ENCODE peak calls at places on chromosomes 12 and 14, in ten cellular contexts. B, Q, X, L, V, H, W, Y, O and A are unnamed samples.
A peak's percentile ranks its signal among the peaks of the same experiment; 100 is the strongest.

GRCh38 chr14:69183735-69184134 is 7.6 kb upstream of the EXD2 start:
- DNase-seq in B (no peak), Q (no peak), X (no peak), L (peak; percentile 37), V (peak; percentile 3), H (no peak), W (no peak), Y (no peak), O (no peak), A (no peak)

GRCh38 chr12:55957106-55957859 is 8.6 kb downstream of the PMEL start:
- DNase-seq in B (no peak), Q (no peak), X (no peak), L (no peak), V (no peak), H (no peak), W (no peak), Y (peak; percentile 34), O (no peak), A (no peak)

GRCh38 chr12:57127101-57127709 is 1.1 kb upstream of the LRP1 start:
- DNase-seq in B (peak; percentile 74), Q (peak; percentile 88), X (no peak), L (peak; percentile 60), V (no peak), H (peak; percentile 39), W (peak; percentile 42), Y (peak; percentile 62), O (peak; percentile 23), A (peak; percentile 88)

GRCh38 chr12:121804417-121805111 is 755 bp downstream of the SETD1B start:
- DNase-seq in B (no peak), Q (peak; percentile 61), X (no peak), L (peak; percentile 57), V (peak; percentile 32), H (peak; percentile 58), W (peak; percentile 77), Y (peak; percentile 22), O (no peak), A (peak; percentile 77)

GRCh38 chr12:27462151-27462694 is 15.7 kb downstream of the SMCO2 start:
- DNase-seq in B (no peak), Q (no peak), X (no peak), L (no peak), V (peak; percentile 92), H (no peak), W (no peak), Y (peak; percentile 73), O (no peak), A (no peak)

GRCh38 chr12:132281021-132281420 is 48.4 kb downstream of the GALNT9 start:
- DNase-seq in B (peak; percentile 5), Q (no peak), X (no peak), L (no peak), V (no peak), H (no peak), W (no peak), Y (no peak), O (no peak), A (no peak)

GRCh38 chr12:20248646-20249045 is 119.7 kb upstream of the PDE3A start:
- DNase-seq in B (no peak), Q (no peak), X (no peak), L (no peak), V (no peak), H (no peak), W (no peak), Y (no peak), O (no peak), A (no peak)

GRCh38 chr12:1350055-1350933 is 244.1 kb downstream of the FBXL14 start:
- DNase-seq in B (no peak), Q (no peak), X (no peak), L (peak; percentile 79), V (peak; percentile 34), H (no peak), W (no peak), Y (peak; percentile 88), O (no peak), A (no peak)

GRCh38 chr14:58287607-58288042 is 10.7 kb upstream of the ARID4A start:
- DNase-seq in B (no peak), Q (no peak), X (no peak), L (no peak), V (no peak), H (no peak), W (no peak), Y (no peak), O (no peak), A (no peak)

GRCh38 chr14:74048291-74048690 is 29.1 kb downstream of the BBOF1 start:
- DNase-seq in B (no peak), Q (no peak), X (no peak), L (no peak), V (no peak), H (no peak), W (no peak), Y (peak; percentile 78), O (no peak), A (no peak)

GRCh38 chr12:66268562-66268961 is 33.7 kb upstream of the HELB start:
- DNase-seq in B (no peak), Q (no peak), X (no peak), L (no peak), V (peak; percentile 12), H (no peak), W (no peak), Y (no peak), O (no peak), A (no peak)

GRCh38 chr14:96945721-96946120 is 148.5 kb downstream of the VRK1 start:
- DNase-seq in B (no peak), Q (no peak), X (no peak), L (no peak), V (no peak), H (no peak), W (no peak), Y (no peak), O (no peak), A (no peak)

GRCh38 chr14:89813485-89814080 is 140.9 kb downstream of the EFCAB11 start:
- DNase-seq in B (no peak), Q (peak; percentile 66), X (no peak), L (peak; percentile 79), V (peak; percentile 65), H (no peak), W (no peak), Y (no peak), O (no peak), A (no peak)

GRCh38 chr12:103169-103981 is 36.8 kb downstream of the IQSEC3 start:
- DNase-seq in B (no peak), Q (no peak), X (no peak), L (no peak), V (no peak), H (no peak), W (no peak), Y (no peak), O (no peak), A (peak; percentile 38)

GRCh38 chr14:92482621-92483319 is 30.8 kb upstream of the RIN3 start:
- DNase-seq in B (no peak), Q (no peak), X (no peak), L (no peak), V (no peak), H (no peak), W (no peak), Y (no peak), O (no peak), A (no peak)

DNA sequence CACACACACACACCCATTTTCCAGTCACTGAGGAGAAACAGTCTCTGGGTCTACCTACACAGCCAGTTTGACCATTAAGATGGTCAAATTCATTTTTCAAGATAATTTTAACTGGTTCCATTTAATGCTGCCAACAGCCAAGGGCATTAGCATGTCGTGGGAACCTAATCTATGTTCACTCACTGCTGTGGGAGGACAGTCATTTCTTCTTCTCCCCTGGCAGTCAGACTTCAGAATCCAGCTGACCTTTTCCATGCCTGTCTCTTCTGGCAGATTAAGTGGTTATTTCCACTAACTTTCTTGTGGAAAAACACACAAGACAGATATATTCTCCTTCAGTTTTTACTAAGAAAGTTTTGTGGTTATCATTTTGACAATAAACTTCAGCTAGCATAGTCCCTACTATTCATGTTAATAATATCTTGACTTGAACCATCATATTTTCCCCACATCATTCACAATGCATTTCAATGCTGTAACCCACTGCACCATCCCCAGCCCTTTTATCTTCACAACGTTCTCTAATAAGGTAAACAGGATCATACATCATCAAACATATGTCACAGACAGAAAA is 82.2 kb downstream of the DAD1 start:
- DNase-seq in B (no peak), Q (no peak), X (no peak), L (peak; percentile 42), V (no peak), H (peak; percentile 55), W (peak; percentile 63), Y (no peak), O (no peak), A (no peak)
- H3K27ac ChIP-seq in B (no peak overlapping the region), Q (no peak overlapping the region), X (no peak overlapping the region), L (no peak overlapping the region), V (no peak overlapping the region), H (peak overlapping the region; percentile 90), W (no peak overlapping the region), Y (no peak overlapping the region), O (peak overlapping the region; percentile 72), A (no peak overlapping the region)

GRCh38 chr12:46472893-46473633 is 100.5 kb upstream of the SLC38A2 start:
- DNase-seq in B (no peak), Q (no peak), X (no peak), L (peak; percentile 68), V (peak; percentile 86), H (no peak), W (no peak), Y (peak; percentile 68), O (no peak), A (no peak)
- H3K4me3 ChIP-seq in B (no peak overlapping the region), Q (no peak overlapping the region), X (no peak overlapping the region), L (no peak overlapping the region), V (no peak overlapping the region), H (no peak overlapping the region), W (no peak overlapping the region), Y (no peak overlapping the region), O (no peak overlapping the region), A (no peak overlapping the region)

GRCh38 chr14:102930753-102931579 is 8.5 kb downstream of the AMN start:
- DNase-seq in B (no peak), Q (no peak), X (no peak), L (peak; percentile 71), V (peak; percentile 10), H (no peak), W (no peak), Y (peak; percentile 62), O (no peak), A (peak; percentile 60)

GRCh38 chr14:102931580-102932285 is 9.3 kb downstream of the AMN start:
- DNase-seq in B (no peak), Q (no peak), X (no peak), L (no peak), V (no peak), H (no peak), W (no peak), Y (no peak), O (no peak), A (peak; percentile 50)

GRCh38 chr14:102935756-102936155 is 13.3 kb downstream of the AMN start:
- DNase-seq in B (no peak), Q (no peak), X (no peak), L (no peak), V (no peak), H (no peak), W (no peak), Y (no peak), O (no peak), A (no peak)

GRCh38 chr14:102932484-102933248 is 10.2 kb downstream of the AMN start:
- DNase-seq in B (no peak), Q (no peak), X (no peak), L (no peak), V (no peak), H (no peak), W (no peak), Y (no peak), O (no peak), A (no peak)

GRCh38 chr14:102933618-102934231 is 11.3 kb downstream of the AMN start:
- DNase-seq in B (no peak), Q (no peak), X (no peak), L (no peak), V (no peak), H (no peak), W (no peak), Y (no peak), O (no peak), A (no peak)
- H3K4me1 ChIP-seq in B (peaks cover 17% of the 10 kb centered on the region), Q (no peaks in the 10 kb centered on the region), X (no peaks in the 10 kb centered on the region), L (peaks cover 29% of the 10 kb centered on the region), V (peaks cover 6% of the 10 kb centered on the region), H (peaks cover 5% of the 10 kb centered on the region), W (peaks cover 9% of the 10 kb centered on the region), Y (peaks cover 8% of the 10 kb centered on the region), O (peaks cover 11% of the 10 kb centered on the region), A (peaks cover 3% of the 10 kb centered on the region)

GRCh38 chr12:113071427-113072112 is 15.0 kb downstream of the DTX1 start:
- DNase-seq in B (peak; percentile 33), Q (no peak), X (no peak), L (no peak), V (no peak), H (no peak), W (no peak), Y (no peak), O (no peak), A (no peak)
- H3K27ac ChIP-seq in B (peak overlapping the region; percentile 5), Q (no peak overlapping the region), X (no peak overlapping the region), L (no peak overlapping the region), V (no peak overlapping the region), H (no peak overlapping the region), W (no peak overlapping the region), Y (no peak overlapping the region), O (no peak overlapping the region), A (peak overlapping the region; percentile 73)